ENCODE peak calls at places on chromosomes 7 and 10, in nine cellular contexts. One of them, this sample, is unnamed.
A peak's percentile ranks its signal among the peaks of the same experiment; 100 is the strongest.

GRCh38 chr7:55794527-55794926 is 68.0 kb downstream of the SEPTIN14 start:
- DNase-seq in heart left ventricle: no peak
- DNase-seq in sigmoid colon: no peak
- DNase-seq in HCT116: peak; percentile 26
- DNase-seq in lower lobe of right lung: no peak
- DNase-seq in endothelial cell of umbilical vein: no peak
- DNase-seq in left ventricle myocardium inferior: no peak
- DNase-seq in GM23338: peak; percentile 1
- DNase-seq in right cardiac atrium: no peak
- DNase-seq in this sample: no peak

GRCh38 chr10:94430705-94431104 is 28.4 kb downstream of the TBC1D12 start:
- DNase-seq in heart left ventricle: no peak
- DNase-seq in sigmoid colon: no peak
- DNase-seq in HCT116: no peak
- DNase-seq in lower lobe of right lung: no peak
- DNase-seq in endothelial cell of umbilical vein: no peak
- DNase-seq in left ventricle myocardium inferior: no peak
- DNase-seq in GM23338: no peak
- DNase-seq in right cardiac atrium: no peak
- DNase-seq in this sample: no peak

GRCh38 chr10:83959330-83959729 is 180.0 kb upstream of the GHITM start:
- DNase-seq in heart left ventricle: no peak
- DNase-seq in sigmoid colon: no peak
- DNase-seq in HCT116: no peak
- DNase-seq in lower lobe of right lung: no peak
- DNase-seq in endothelial cell of umbilical vein: no peak
- DNase-seq in left ventricle myocardium inferior: no peak
- DNase-seq in GM23338: no peak
- DNase-seq in right cardiac atrium: no peak
- DNase-seq in this sample: no peak

GRCh38 chr10:101682172-101682825 is 12.7 kb downstream of the FBXW4 start:
- DNase-seq in heart left ventricle: no peak
- DNase-seq in sigmoid colon: no peak
- DNase-seq in HCT116: no peak
- DNase-seq in lower lobe of right lung: no peak
- DNase-seq in endothelial cell of umbilical vein: peak; percentile 38
- DNase-seq in left ventricle myocardium inferior: no peak
- DNase-seq in GM23338: no peak
- DNase-seq in right cardiac atrium: no peak
- DNase-seq in this sample: no peak

GRCh38 chr10:118031351-118032075 is 15.2 kb downstream of the RAB11FIP2 start:
- DNase-seq in heart left ventricle: no peak
- DNase-seq in sigmoid colon: no peak
- DNase-seq in HCT116: no peak
- DNase-seq in lower lobe of right lung: no peak
- DNase-seq in endothelial cell of umbilical vein: no peak
- DNase-seq in left ventricle myocardium inferior: no peak
- DNase-seq in GM23338: no peak
- DNase-seq in right cardiac atrium: no peak
- DNase-seq in this sample: no peak

GRCh38 chr10:34319197-34319846 is 495.8 kb downstream of the PARD3 start:
- DNase-seq in heart left ventricle: no peak
- DNase-seq in sigmoid colon: no peak
- DNase-seq in HCT116: peak; percentile 10
- DNase-seq in lower lobe of right lung: no peak
- DNase-seq in endothelial cell of umbilical vein: peak; percentile 58
- DNase-seq in left ventricle myocardium inferior: no peak
- DNase-seq in GM23338: no peak
- DNase-seq in right cardiac atrium: no peak
- DNase-seq in this sample: no peak

GRCh38 chr10:11175823-11176243 is 158.2 kb downstream of the CELF2 start:
- DNase-seq in heart left ventricle: no peak
- DNase-seq in sigmoid colon: no peak
- DNase-seq in HCT116: no peak
- DNase-seq in lower lobe of right lung: no peak
- DNase-seq in endothelial cell of umbilical vein: no peak
- DNase-seq in left ventricle myocardium inferior: no peak
- DNase-seq in GM23338: no peak
- DNase-seq in right cardiac atrium: no peak
- DNase-seq in this sample: no peak

GRCh38 chr10:109007514-109007913 is 915.8 kb downstream of the XPNPEP1 start:
- DNase-seq in heart left ventricle: no peak
- DNase-seq in sigmoid colon: no peak
- DNase-seq in HCT116: no peak
- DNase-seq in lower lobe of right lung: no peak
- DNase-seq in endothelial cell of umbilical vein: no peak
- DNase-seq in left ventricle myocardium inferior: no peak
- DNase-seq in GM23338: no peak
- DNase-seq in right cardiac atrium: no peak
- DNase-seq in this sample: no peak

GRCh38 chr7:7706101-7706511 is 12.3 kb downstream of the RPA3 start:
- DNase-seq in heart left ventricle: no peak
- DNase-seq in sigmoid colon: no peak
- DNase-seq in HCT116: no peak
- DNase-seq in lower lobe of right lung: no peak
- DNase-seq in endothelial cell of umbilical vein: no peak
- DNase-seq in left ventricle myocardium inferior: no peak
- DNase-seq in GM23338: no peak
- DNase-seq in right cardiac atrium: no peak
- DNase-seq in this sample: no peak

GRCh38 chr7:7705316-7705715 is 13.1 kb downstream of the RPA3 start:
- DNase-seq in heart left ventricle: no peak
- DNase-seq in sigmoid colon: no peak
- DNase-seq in HCT116: no peak
- DNase-seq in lower lobe of right lung: no peak
- DNase-seq in endothelial cell of umbilical vein: no peak
- DNase-seq in left ventricle myocardium inferior: no peak
- DNase-seq in GM23338: no peak
- DNase-seq in right cardiac atrium: no peak
- DNase-seq in this sample: no peak

GRCh38 chr7:7706556-7706955 is 11.9 kb downstream of the RPA3 start:
- DNase-seq in heart left ventricle: no peak
- DNase-seq in sigmoid colon: no peak
- DNase-seq in HCT116: no peak
- DNase-seq in lower lobe of right lung: no peak
- DNase-seq in endothelial cell of umbilical vein: no peak
- DNase-seq in left ventricle myocardium inferior: no peak
- DNase-seq in GM23338: no peak
- DNase-seq in right cardiac atrium: no peak
- DNase-seq in this sample: no peak

GRCh38 chr7:7709263-7709662 is 9.1 kb downstream of the RPA3 start:
- DNase-seq in heart left ventricle: no peak
- DNase-seq in sigmoid colon: no peak
- DNase-seq in HCT116: no peak
- DNase-seq in lower lobe of right lung: no peak
- DNase-seq in endothelial cell of umbilical vein: no peak
- DNase-seq in left ventricle myocardium inferior: no peak
- DNase-seq in GM23338: peak; percentile 74
- DNase-seq in right cardiac atrium: no peak
- DNase-seq in this sample: peak; percentile 82

GRCh38 chr7:7707756-7708310 is 10.6 kb downstream of the RPA3 start:
- DNase-seq in heart left ventricle: no peak
- DNase-seq in sigmoid colon: no peak
- DNase-seq in HCT116: no peak
- DNase-seq in lower lobe of right lung: no peak
- DNase-seq in endothelial cell of umbilical vein: peak; percentile 3
- DNase-seq in left ventricle myocardium inferior: no peak
- DNase-seq in GM23338: peak; percentile 42
- DNase-seq in right cardiac atrium: no peak
- DNase-seq in this sample: no peak
- H3K27ac ChIP-seq in heart left ventricle: peak overlapping the region; percentile 21
- H3K27ac ChIP-seq in sigmoid colon: peak overlapping the region; percentile 29
- H3K27ac ChIP-seq in HCT116: no peak overlapping the region
- H3K27ac ChIP-seq in lower lobe of right lung: no peak overlapping the region
- H3K27ac ChIP-seq in endothelial cell of umbilical vein: no peak overlapping the region
- H3K27ac ChIP-seq in left ventricle myocardium inferior: no peak overlapping the region
- H3K27ac ChIP-seq in GM23338: peak overlapping the region; percentile 20
- H3K27ac ChIP-seq in right cardiac atrium: no peak overlapping the region
- H3K27ac ChIP-seq in this sample: peak overlapping the region; percentile 59

GRCh38 chr10:124223711-124224085 is 130.3 kb upstream of the CHST15 start:
- DNase-seq in heart left ventricle: no peak
- DNase-seq in sigmoid colon: no peak
- DNase-seq in HCT116: no peak
- DNase-seq in lower lobe of right lung: no peak
- DNase-seq in endothelial cell of umbilical vein: no peak
- DNase-seq in left ventricle myocardium inferior: no peak
- DNase-seq in GM23338: no peak
- DNase-seq in right cardiac atrium: no peak
- DNase-seq in this sample: no peak

GRCh38 chr10:124224331-124225028 is 131.1 kb upstream of the CHST15 start:
- DNase-seq in heart left ventricle: no peak
- DNase-seq in sigmoid colon: no peak
- DNase-seq in HCT116: no peak
- DNase-seq in lower lobe of right lung: no peak
- DNase-seq in endothelial cell of umbilical vein: no peak
- DNase-seq in left ventricle myocardium inferior: no peak
- DNase-seq in GM23338: no peak
- DNase-seq in right cardiac atrium: no peak
- DNase-seq in this sample: no peak

GRCh38 chr10:124225468-124226270 is 132.3 kb upstream of the CHST15 start:
- DNase-seq in heart left ventricle: no peak
- DNase-seq in sigmoid colon: no peak
- DNase-seq in HCT116: no peak
- DNase-seq in lower lobe of right lung: no peak
- DNase-seq in endothelial cell of umbilical vein: no peak
- DNase-seq in left ventricle myocardium inferior: no peak
- DNase-seq in GM23338: no peak
- DNase-seq in right cardiac atrium: no peak
- DNase-seq in this sample: no peak

GRCh38 chr10:124226271-124226911 is 133.0 kb upstream of the CHST15 start:
- DNase-seq in heart left ventricle: no peak
- DNase-seq in sigmoid colon: no peak
- DNase-seq in HCT116: no peak
- DNase-seq in lower lobe of right lung: no peak
- DNase-seq in endothelial cell of umbilical vein: no peak
- DNase-seq in left ventricle myocardium inferior: no peak
- DNase-seq in GM23338: no peak
- DNase-seq in right cardiac atrium: no peak
- DNase-seq in this sample: no peak

DNA sequence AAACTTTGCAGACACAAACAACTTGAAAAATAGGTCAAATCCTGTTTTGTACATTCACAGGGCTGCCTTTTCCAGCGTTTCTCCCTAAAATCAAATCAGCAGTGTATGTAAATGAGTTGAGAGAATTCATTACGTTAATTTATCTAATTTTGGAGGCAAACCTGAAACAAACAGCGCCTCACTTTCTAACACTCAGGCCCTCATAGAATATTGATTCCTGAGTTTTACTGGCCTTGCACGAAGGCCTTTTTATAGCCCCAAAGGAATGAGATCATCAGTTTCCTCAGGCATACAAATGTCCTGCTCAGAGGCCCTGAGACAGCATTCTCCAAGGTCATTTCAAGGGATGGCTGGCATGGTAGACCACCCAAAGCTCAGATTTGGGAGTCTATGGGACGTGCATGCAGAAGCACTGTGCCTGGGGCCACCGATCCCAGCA is 131.7 kb upstream of the CHST15 start:
- DNase-seq in heart left ventricle: no peak
- DNase-seq in sigmoid colon: no peak
- DNase-seq in HCT116: no peak
- DNase-seq in lower lobe of right lung: no peak
- DNase-seq in endothelial cell of umbilical vein: no peak
- DNase-seq in left ventricle myocardium inferior: no peak
- DNase-seq in GM23338: no peak
- DNase-seq in right cardiac atrium: no peak
- DNase-seq in this sample: no peak
- H3K4me3 ChIP-seq in heart left ventricle: no peak overlapping the region
- H3K4me3 ChIP-seq in sigmoid colon: no peak overlapping the region
- H3K4me3 ChIP-seq in HCT116: no peak overlapping the region
- H3K4me3 ChIP-seq in lower lobe of right lung: no peak overlapping the region
- H3K4me3 ChIP-seq in endothelial cell of umbilical vein: no peak overlapping the region
- H3K4me3 ChIP-seq in left ventricle myocardium inferior: no peak overlapping the region
- H3K4me3 ChIP-seq in GM23338: no peak overlapping the region
- H3K4me3 ChIP-seq in right cardiac atrium: no peak overlapping the region
- H3K4me3 ChIP-seq in this sample: no peak overlapping the region

GRCh38 chr7:22356855-22357310 is at the start of gene RAPGEF5:
- DNase-seq in heart left ventricle: no peak
- DNase-seq in sigmoid colon: no peak
- DNase-seq in HCT116: peak; percentile 10
- DNase-seq in lower lobe of right lung: peak; percentile 58
- DNase-seq in endothelial cell of umbilical vein: no peak
- DNase-seq in left ventricle myocardium inferior: no peak
- DNase-seq in GM23338: peak; percentile 68
- DNase-seq in right cardiac atrium: no peak
- DNase-seq in this sample: peak; percentile 52

GRCh38 chr7:22352812-22353340 is 4.1 kb downstream of the RAPGEF5 start:
- DNase-seq in heart left ventricle: no peak
- DNase-seq in sigmoid colon: no peak
- DNase-seq in HCT116: no peak
- DNase-seq in lower lobe of right lung: no peak
- DNase-seq in endothelial cell of umbilical vein: no peak
- DNase-seq in left ventricle myocardium inferior: no peak
- DNase-seq in GM23338: no peak
- DNase-seq in right cardiac atrium: no peak
- DNase-seq in this sample: no peak

GRCh38 chr7:22355620-22356009 is 1.3 kb downstream of the RAPGEF5 start:
- DNase-seq in heart left ventricle: no peak
- DNase-seq in sigmoid colon: no peak
- DNase-seq in HCT116: no peak
- DNase-seq in lower lobe of right lung: no peak
- DNase-seq in endothelial cell of umbilical vein: no peak
- DNase-seq in left ventricle myocardium inferior: no peak
- DNase-seq in GM23338: no peak
- DNase-seq in right cardiac atrium: no peak
- DNase-seq in this sample: no peak

GRCh38 chr7:22356010-22356854 is 722 bp downstream of the RAPGEF5 start:
- DNase-seq in heart left ventricle: no peak
- DNase-seq in sigmoid colon: no peak
- DNase-seq in HCT116: no peak
- DNase-seq in lower lobe of right lung: peak; percentile 48
- DNase-seq in endothelial cell of umbilical vein: peak; percentile 15
- DNase-seq in left ventricle myocardium inferior: no peak
- DNase-seq in GM23338: peak; percentile 56
- DNase-seq in right cardiac atrium: no peak
- DNase-seq in this sample: peak; percentile 24

DNA sequence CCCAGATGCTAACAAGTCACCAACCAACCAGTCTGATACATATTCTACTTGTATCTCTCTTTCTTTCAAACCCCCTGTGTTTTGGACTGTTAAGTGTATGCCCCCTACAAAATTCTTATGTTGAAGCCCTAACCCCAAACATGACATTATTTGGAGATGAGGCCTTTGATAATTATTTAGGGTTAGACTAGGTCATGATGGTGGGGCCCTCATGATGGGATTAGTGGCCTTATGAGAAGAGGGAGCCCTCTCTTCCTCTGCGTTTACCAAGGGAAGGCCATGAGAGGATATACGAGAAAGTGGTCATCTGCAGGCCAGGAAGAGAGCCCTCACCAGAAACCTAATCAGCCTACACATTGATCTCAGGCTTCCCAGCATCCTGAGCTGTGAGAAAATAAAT is 2.5 kb downstream of the RAPGEF5 start:
- DNase-seq in heart left ventricle: no peak
- DNase-seq in sigmoid colon: no peak
- DNase-seq in HCT116: no peak
- DNase-seq in lower lobe of right lung: no peak
- DNase-seq in endothelial cell of umbilical vein: no peak
- DNase-seq in left ventricle myocardium inferior: no peak
- DNase-seq in GM23338: no peak
- DNase-seq in right cardiac atrium: no peak
- DNase-seq in this sample: no peak
- H3K27ac ChIP-seq in heart left ventricle: no peak overlapping the region
- H3K27ac ChIP-seq in sigmoid colon: no peak overlapping the region
- H3K27ac ChIP-seq in HCT116: no peak overlapping the region
- H3K27ac ChIP-seq in lower lobe of right lung: no peak overlapping the region
- H3K27ac ChIP-seq in endothelial cell of umbilical vein: no peak overlapping the region
- H3K27ac ChIP-seq in left ventricle myocardium inferior: no peak overlapping the region
- H3K27ac ChIP-seq in GM23338: no peak overlapping the region
- H3K27ac ChIP-seq in right cardiac atrium: no peak overlapping the region
- H3K27ac ChIP-seq in this sample: no peak overlapping the region

DNA sequence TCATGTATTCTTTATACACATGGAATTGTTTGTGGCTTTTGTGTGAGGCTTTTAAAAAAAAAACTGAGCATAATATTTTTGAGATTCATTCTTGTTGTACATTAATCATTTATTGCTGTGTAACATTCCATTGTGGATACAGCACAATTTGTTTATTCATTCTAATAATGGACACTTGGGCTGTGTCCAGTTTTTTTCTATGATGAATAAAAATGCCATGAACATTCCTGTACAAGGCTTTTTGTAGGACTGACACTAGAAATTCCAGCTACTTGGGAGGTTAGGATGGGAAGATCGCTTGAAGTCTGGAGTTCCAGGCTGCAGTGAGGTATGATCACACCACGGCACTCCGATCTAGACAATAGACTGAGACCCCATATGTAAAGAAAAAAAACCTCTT is 254.3 kb upstream of the CACNA2D1 start:
- DNase-seq in heart left ventricle: no peak
- DNase-seq in sigmoid colon: no peak
- DNase-seq in HCT116: no peak
- DNase-seq in lower lobe of right lung: no peak
- DNase-seq in endothelial cell of umbilical vein: peak; percentile 69
- DNase-seq in left ventricle myocardium inferior: no peak
- DNase-seq in GM23338: no peak
- DNase-seq in right cardiac atrium: no peak
- DNase-seq in this sample: no peak
- H3K4me3 ChIP-seq in heart left ventricle: no peak overlapping the region
- H3K4me3 ChIP-seq in sigmoid colon: no peak overlapping the region
- H3K4me3 ChIP-seq in HCT116: no peak overlapping the region
- H3K4me3 ChIP-seq in lower lobe of right lung: no peak overlapping the region
- H3K4me3 ChIP-seq in endothelial cell of umbilical vein: no peak overlapping the region
- H3K4me3 ChIP-seq in left ventricle myocardium inferior: no peak overlapping the region
- H3K4me3 ChIP-seq in GM23338: no peak overlapping the region
- H3K4me3 ChIP-seq in right cardiac atrium: no peak overlapping the region
- H3K4me3 ChIP-seq in this sample: no peak overlapping the region

This sample was measured in WERI-Rb-1.